ENCODE peak calls at places on chromosomes 12 and 14, in four cellular contexts. L is HCT116, H is HepG2, P is K562. K is an unnamed sample.

GRCh38 chr12:58917699-58918334 is 2.5 kb downstream of the LRIG3 start:
- DNase-seq in H (no peak), P (no peak), L (no peak), K (peak; percentile 55)

GRCh38 chr12:116939734-116940133 is 29.0 kb downstream of the FBXW8 start:
- DNase-seq in P (no peak), H (no peak), L (no peak), K (no peak)

GRCh38 chr14:103118663-103119404 is 4.4 kb upstream of the TNFAIP2 start:
- DNase-seq in P (peak; percentile 60), H (no peak), L (no peak), K (no peak)

GRCh38 chr12:102069707-102070106 is 7.9 kb upstream of the WASHC3 start:
- DNase-seq in P (no peak), L (no peak), H (no peak), K (no peak)

GRCh38 chr12:103269962-103270361 is 225.8 kb downstream of the C12orf42 start:
- DNase-seq in H (no peak), L (no peak), P (no peak), K (no peak)

GRCh38 chr14:36820901-36821300 is 159.2 kb downstream of the PAX9 start:
- DNase-seq in H (no peak), L (no peak), P (no peak), K (no peak)

GRCh38 chr12:105275997-105276760 is 40.2 kb upstream of the APPL2 start:
- DNase-seq in H (no peak), P (no peak), L (no peak), K (no peak)

GRCh38 chr12:56657416-56658379 is 11.9 kb upstream of the ATP5F1B start:
- DNase-seq in L (no peak), H (no peak), P (no peak), K (no peak)

GRCh38 chr12:109477185-109477962 is at the start of the genes KCTD10 and UBE3B:
- DNase-seq in H (peak; percentile 72), P (peak; percentile 93), L (peak; percentile 81), K (peak; percentile 95)

GRCh38 chr12:109475121-109475520 is 2.0 kb downstream of the KCTD10 start:
- DNase-seq in L (no peak), P (no peak), H (no peak), K (no peak)

GRCh38 chr12:109477963-109478315 is 505 bp downstream of the UBE3B start:
- DNase-seq in P (no peak), H (no peak), L (no peak), K (no peak)

GRCh38 chr12:109475993-109476806 is 900 bp downstream of the KCTD10 start:
- DNase-seq in P (no peak), L (no peak), H (no peak), K (no peak)

GRCh38 chr12:109476807-109477184 is 304 bp downstream of the KCTD10 start:
- DNase-seq in P (no peak), H (no peak), L (no peak), K (no peak)
- TF ChIP-seq JUND in P (no peak), H (no peak), L (no peak), K (no peak)

DNA sequence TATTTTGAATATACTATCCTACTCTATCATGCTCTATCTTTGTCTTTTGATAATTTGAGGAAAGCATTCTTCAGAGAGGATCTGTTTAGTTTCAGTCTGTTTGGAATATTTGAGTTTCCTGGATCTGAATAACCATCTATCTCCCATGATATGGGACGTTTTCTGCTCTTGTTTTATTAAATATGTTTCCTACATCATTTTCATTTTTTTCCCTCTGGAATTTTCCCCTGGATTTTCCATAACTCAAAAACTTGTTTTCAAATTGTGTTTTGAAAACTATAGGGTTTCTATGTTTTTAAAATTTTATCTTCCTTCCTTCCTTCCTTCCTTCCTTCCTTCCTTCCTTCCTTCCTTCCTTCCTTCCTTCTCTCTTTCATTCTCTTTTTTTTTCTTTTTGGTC is 974.2 kb downstream of the TMEM121 start:
- DNase-seq in P (no peak), H (no peak), L (no peak), K (no peak)
- TF ChIP-seq JUND in P (no peak), H (no peak), L (no peak), K (no peak)

GRCh38 chr12:14256555-14257169 is 108.8 kb upstream of the ATF7IP start:
- DNase-seq in H (peak; percentile 52), P (peak; percentile 63), L (peak; percentile 80), K (peak; percentile 75)

GRCh38 chr12:14258468-14258947 is 107.0 kb upstream of the ATF7IP start:
- DNase-seq in P (peak; percentile 32), H (no peak), L (no peak), K (peak; percentile 31)

GRCh38 chr12:14257734-14258467 is 107.6 kb upstream of the ATF7IP start:
- DNase-seq in H (peak; percentile 95), L (peak; percentile 97), P (peak; percentile 73), K (no peak)

GRCh38 chr12:14257303-14257733 is 108.2 kb upstream of the ATF7IP start:
- DNase-seq in P (no peak), L (no peak), H (no peak), K (no peak)

GRCh38 chr12:14256139-14256538 is 109.3 kb upstream of the ATF7IP start:
- DNase-seq in P (no peak), L (no peak), H (no peak), K (no peak)
- TF ChIP-seq JUND in P (no peak), L (no peak), H (no peak), K (no peak)

DNA sequence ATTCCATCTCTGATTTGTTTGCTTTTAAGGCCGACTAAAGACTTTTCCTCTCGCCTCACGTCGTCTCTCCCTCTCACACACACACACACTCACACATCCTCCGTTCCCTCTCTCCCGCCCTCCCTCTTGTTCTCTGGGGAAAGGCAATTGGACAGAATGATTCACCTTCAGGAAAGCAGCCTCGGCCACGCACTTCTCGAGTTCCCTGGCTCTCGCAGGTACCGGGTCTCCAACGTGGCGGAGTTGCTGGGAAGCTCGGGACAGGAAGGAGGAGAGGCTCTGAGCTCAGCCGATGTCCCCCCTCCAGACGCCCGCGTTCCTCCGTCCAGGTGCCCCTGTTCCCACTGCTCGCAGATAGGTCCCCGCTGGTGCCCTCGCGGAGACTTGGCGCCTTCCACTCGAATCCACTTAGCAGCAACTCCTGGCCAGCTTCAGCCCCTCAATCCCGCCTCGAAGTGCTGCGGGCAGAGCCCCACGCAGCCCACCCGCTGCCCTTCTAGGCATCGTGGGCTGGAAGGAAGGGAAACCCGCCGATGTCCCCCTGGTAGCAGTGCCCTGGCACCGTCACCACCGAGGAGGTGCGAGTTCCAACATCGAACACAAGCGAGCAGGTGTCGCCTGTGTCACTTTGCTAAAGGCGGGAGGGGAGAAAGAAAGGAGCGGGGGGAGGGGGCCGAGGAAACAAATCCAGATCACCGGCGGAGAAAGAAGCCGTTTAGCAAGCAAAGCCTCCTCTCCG is 68.3 kb upstream of the USP15 start:
- DNase-seq in H (no peak), L (no peak), P (no peak), K (no peak)
- TF ChIP-seq JUND in H (no peak), L (no peak), P (no peak), K (no peak)

GRCh38 chr14:70008863-70009262 is 129.6 kb downstream of the SMOC1 start:
- DNase-seq in H (no peak), L (no peak), P (no peak), K (no peak)

GRCh38 chr14:70011098-70011497 is 131.9 kb downstream of the SMOC1 start:
- DNase-seq in H (no peak), L (no peak), P (no peak), K (no peak)

GRCh38 chr14:70009961-70010360 is 130.7 kb downstream of the SMOC1 start:
- DNase-seq in H (no peak), L (no peak), P (no peak), K (no peak)

GRCh38 chr14:70005281-70005805 is 126.1 kb downstream of the SMOC1 start:
- DNase-seq in L (no peak), H (peak; percentile 98), P (no peak), K (no peak)

DNA sequence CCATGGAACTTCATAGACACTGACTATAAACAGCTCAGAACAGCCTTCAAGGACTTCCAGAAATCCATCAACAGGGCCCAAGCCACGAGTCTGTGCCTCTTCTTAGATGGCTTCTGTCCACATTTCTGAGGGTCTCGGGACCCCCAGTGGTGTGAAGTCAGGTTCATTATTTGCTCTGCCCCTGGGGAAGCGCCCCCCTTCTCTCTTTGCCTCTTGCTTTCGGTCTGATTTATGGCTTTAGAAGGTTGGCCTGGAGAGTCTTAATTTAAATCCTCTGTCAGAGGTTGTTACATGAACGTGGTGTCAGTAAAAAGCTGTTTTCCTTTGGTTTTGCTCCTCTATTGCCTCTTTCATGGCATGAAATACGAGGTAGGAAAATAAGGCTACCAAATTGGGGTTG is 129.2 kb downstream of the SMOC1 start:
- DNase-seq in P (no peak), L (no peak), H (no peak), K (no peak)
- TF ChIP-seq JUND in P (no peak), L (no peak), H (no peak), K (no peak)

K was measured in T47D.